ENCODE peak calls at places on chromosomes 16 and 17, in five cellular contexts. K is H9, S is mesenchymal stem cell, R is H1, W is trophoblast cell. M is an unnamed sample. For H3K9me3, the result is how much of the 10 kb centered on the place peaks cover.

GRCh38 chr17:69335018-69335417 is 8.1 kb upstream of the ABCA5 start:
- DNase-seq in K (no peak), S (peak), R (no peak), W (peak), M (no peak)

GRCh38 chr16:83994087-83994486 is 26.0 kb downstream of the NECAB2 start:
- DNase-seq in K (no peak), S (peak), R (no peak), W (peak), M (no peak)

GRCh38 chr17:75822800-75823166 is 21.4 kb downstream of the UNC13D start:
- DNase-seq in K (no peak), S (no peak), R (no peak), W (no peak), M (no peak)

GRCh38 chr16:81729451-81729850 is 49.6 kb upstream of the PLCG2 start:
- DNase-seq in K (peak), S (no peak), R (peak), W (peak), M (no peak)

GRCh38 chr16:1167276-1168107 is 14.6 kb downstream of the CACNA1H start:
- DNase-seq in K (no peak), S (no peak), R (no peak), W (no peak), M (peak)

GRCh38 chr17:79006001-79006400 is 3.6 kb downstream of the CANT1 start:
- DNase-seq in K (no peak), S (no peak), R (no peak), W (no peak), M (no peak)

GRCh38 chr17:46175891-46176290 is 17.3 kb downstream of the KANSL1 start:
- DNase-seq in K (no peak), S (no peak), R (no peak), W (no peak), M (no peak)

GRCh38 chr17:73365203-73365933 is 53.6 kb upstream of the CDC42EP4 start:
- DNase-seq in K (no peak), S (no peak), R (no peak), W (no peak), M (no peak)

GRCh38 chr16:58109330-58109729 is 19.9 kb downstream of the CFAP20 start:
- DNase-seq in K (no peak), S (no peak), R (no peak), W (no peak), M (no peak)

GRCh38 chr17:1592751-1593629 is 30.4 kb upstream of the PITPNA start:
- DNase-seq in K (no peak), S (no peak), R (no peak), W (no peak), M (no peak)

GRCh38 chr17:66675991-66676371 is 158.9 kb upstream of the CACNG5 start:
- DNase-seq in K (no peak), S (no peak), R (no peak), W (no peak), M (no peak)

GRCh38 chr16:15682105-15682570 is 32.1 kb downstream of the NDE1 start:
- DNase-seq in K (peak), S (peak), R (no peak), W (peak), M (peak)

GRCh38 chr16:31734265-31734664 is 139.3 kb upstream of the ZNF267 start:
- DNase-seq in K (no peak), S (no peak), R (no peak), W (no peak), M (no peak)
- H3K9me3 ChIP-seq in K (under half), S (half or more), R (under half), W (under half), M (under half)

GRCh38 chr16:27264151-27264550 is 4.4 kb downstream of the NSMCE1 start:
- DNase-seq in K (no peak), S (peak), R (no peak), W (peak), M (no peak)

GRCh38 chr16:27265982-27266381 is 2.6 kb downstream of the NSMCE1 start:
- DNase-seq in K (no peak), S (no peak), R (no peak), W (no peak), M (no peak)

GRCh38 chr16:27269300-27270150 is 953 bp upstream of the NSMCE1 start:
- DNase-seq in K (no peak), S (no peak), R (no peak), W (no peak), M (no peak)

GRCh38 chr16:27268376-27269299 is at the start of gene NSMCE1:
- DNase-seq in K (peak), S (peak), R (peak), W (peak), M (peak)

DNA sequence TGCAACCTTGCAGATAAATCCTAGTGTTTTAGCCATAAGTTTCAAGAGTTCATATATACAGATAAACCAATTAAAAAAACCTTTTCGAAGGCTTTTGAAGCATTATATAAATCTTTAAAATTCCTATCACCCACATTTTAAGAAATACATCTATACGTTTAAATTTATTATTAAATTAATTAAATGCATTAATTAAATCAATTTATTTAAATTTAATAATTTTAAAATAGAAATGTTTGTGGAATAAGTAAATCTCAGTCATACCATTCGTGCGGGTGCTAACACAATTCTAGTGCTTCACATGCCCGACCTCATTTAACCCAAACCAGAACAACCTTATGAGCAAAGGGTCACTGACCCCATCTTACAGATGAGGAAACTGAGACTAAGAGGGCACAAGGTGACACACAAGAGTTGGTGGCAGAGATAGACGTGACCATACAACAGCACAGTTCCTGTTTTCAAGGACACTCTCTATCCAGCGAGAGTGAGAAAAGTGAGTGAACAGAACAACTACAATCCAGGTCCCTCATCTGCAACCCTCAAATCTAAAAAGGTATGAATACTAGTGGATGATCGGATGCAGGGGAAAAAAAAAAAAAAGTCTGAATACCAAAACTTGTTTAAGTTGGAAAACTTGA is 1.4 kb downstream of the NSMCE1 start:
- DNase-seq in K (no peak), S (no peak), R (no peak), W (no peak), M (no peak)
- H2BK12ac ChIP-seq in K (no peak), S (no peak), R (no peak), W (no peak), M (no peak)

GRCh38 chr16:21158208-21159110 is at the start of gene LDAF1:
- DNase-seq in K (peak), S (peak), R (no peak), W (peak), M (peak)
- H3K9me3 ChIP-seq in K (under half), S (under half), R (under half), W (under half), M (under half)

GRCh38 chr17:39227364-39227919 is 1.7 kb upstream of the STAC2 start:
- DNase-seq in K (no peak), S (no peak), R (no peak), W (no peak), M (no peak)

GRCh38 chr17:39224778-39225307 is 902 bp downstream of the STAC2 start:
- DNase-seq in K (no peak), S (no peak), R (no peak), W (no peak), M (no peak)

GRCh38 chr17:39223907-39224777 is 1.6 kb downstream of the STAC2 start:
- DNase-seq in K (no peak), S (no peak), R (no peak), W (no peak), M (no peak)

GRCh38 chr17:39225308-39225973 is at the start of gene STAC2:
- DNase-seq in K (no peak), S (no peak), R (no peak), W (no peak), M (no peak)

DNA sequence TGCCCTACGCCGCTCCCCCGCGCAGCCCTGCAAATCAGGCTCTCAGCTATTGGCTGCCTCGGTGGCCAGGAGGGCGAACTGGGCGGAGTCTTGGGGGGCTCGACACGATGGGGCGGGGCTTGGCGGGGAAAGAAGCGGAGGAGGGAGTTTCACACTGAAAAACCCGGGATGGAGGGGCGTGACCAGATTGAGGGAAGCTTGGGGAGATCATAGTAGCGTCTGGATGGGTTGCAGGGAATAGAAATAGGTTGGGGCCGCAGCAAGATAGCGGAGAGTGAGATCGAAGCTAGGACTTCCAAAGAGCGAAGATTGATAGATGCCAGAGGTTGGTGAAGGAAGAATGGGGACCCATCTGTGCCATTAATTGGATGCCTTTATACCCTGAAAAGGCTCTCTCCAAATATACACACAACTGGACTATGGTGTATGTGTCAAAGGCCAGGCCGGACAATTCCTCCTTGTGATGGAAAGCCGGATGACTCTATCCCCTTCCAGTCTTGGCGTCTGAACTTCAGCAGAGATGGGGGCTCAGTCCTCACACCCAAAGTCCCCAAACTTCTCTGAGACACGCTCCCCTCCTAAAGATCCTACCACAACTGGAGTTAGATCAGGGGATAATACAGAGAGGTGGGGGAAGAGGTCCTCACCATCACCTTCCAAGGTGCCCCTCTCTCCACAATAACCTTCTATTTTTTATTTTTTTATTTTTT is 384 bp upstream of the STAC2 start:
- DNase-seq in K (peak), S (peak), R (peak), W (no peak), M (peak)
- H2BK12ac ChIP-seq in K (no peak), S (no peak), R (no peak), W (no peak), M (no peak)

GRCh38 chr16:35210681-35211433 is 1751.4 kb downstream of the TP53TG3F start:
- DNase-seq in K (no peak), S (no peak), R (no peak), W (no peak), M (no peak)
- H3K9me3 ChIP-seq in K (half or more), S (under half), R (half or more), W (under half), M (under half)

GRCh38 chr17:6640536-6641373 is at the start of the genes KIAA0753 and TXNDC17:
- DNase-seq in K (peak), S (peak), R (peak), W (peak), M (peak)
- H2BK12ac ChIP-seq in K (no peak), S (no peak), R (peak), W (no peak), M (peak)

M was measured in neuronal stem cell.